ENCODE peak calls at places on chromosome 13, in ten cellular contexts. O, Z, V, Q, N, T, K, R, G and F are unnamed samples. For H3K4me1 and H3K9me3, the result is how much of the 10 kb centered on the place peaks cover.

GRCh38 chr13:42333613-42334328 is 61.8 kb downstream of the AKAP11 start:
- DNase-seq in O (no peak), Z (no peak), V (no peak), Q (no peak), N (peak), T (no peak), K (no peak), R (peak), G (peak), F (peak)

GRCh38 chr13:42946927-42947326 is 45.1 kb downstream of the EPSTI1 start:
- DNase-seq in O (no peak), Z (no peak), V (no peak), Q (no peak), N (no peak), T (no peak), K (no peak), R (no peak), G (no peak), F (no peak)

GRCh38 chr13:95437561-95437960 is 115.0 kb upstream of the CLDN10 start:
- DNase-seq in O (no peak), Z (no peak), V (no peak), Q (no peak), N (no peak), T (no peak), K (no peak), R (peak), G (no peak), F (no peak)

GRCh38 chr13:40666905-40667621 is 622 bp upstream of the FOXO1 start:
- DNase-seq in O (peak), Z (no peak), V (peak), Q (peak), N (peak), T (peak), K (peak), R (peak), G (no peak), F (peak)

GRCh38 chr13:46296920-46297319 is 85.2 kb downstream of the LRRC63 start:
- DNase-seq in O (no peak), Z (no peak), V (no peak), Q (no peak), N (no peak), T (no peak), K (no peak), R (peak), G (no peak), F (no peak)

GRCh38 chr13:99926014-99926731 is 45.4 kb downstream of the ZIC5 start:
- DNase-seq in O (no peak), Z (no peak), V (no peak), Q (no peak), N (no peak), T (peak), K (no peak), R (no peak), G (no peak), F (peak)

GRCh38 chr13:95858286-95859075 is 181.5 kb downstream of the DNAJC3 start:
- DNase-seq in O (no peak), Z (no peak), V (no peak), Q (no peak), N (no peak), T (no peak), K (no peak), R (no peak), G (no peak), F (no peak)

GRCh38 chr13:44487989-44488388 is 88.1 kb downstream of the TSC22D1 start:
- DNase-seq in O (no peak), Z (no peak), V (no peak), Q (no peak), N (no peak), T (no peak), K (no peak), R (no peak), G (no peak), F (no peak)

GRCh38 chr13:21901772-21902708 is 231.2 kb downstream of the FGF9 start:
- DNase-seq in O (no peak), Z (no peak), V (peak), Q (peak), N (no peak), T (peak), K (no peak), R (no peak), G (no peak), F (no peak)

GRCh38 chr13:47005761-47006414 is 109.0 kb upstream of the HTR2A start:
- DNase-seq in O (no peak), Z (no peak), V (no peak), Q (no peak), N (no peak), T (no peak), K (no peak), R (no peak), G (no peak), F (no peak)

GRCh38 chr13:112153846-112154245 is 86.9 kb downstream of the SOX1 start:
- DNase-seq in O (no peak), Z (no peak), V (no peak), Q (no peak), N (no peak), T (no peak), K (peak), R (no peak), G (no peak), F (no peak)

GRCh38 chr13:40664100-40665060 is 2.1 kb downstream of the FOXO1 start:
- DNase-seq in O (peak), Z (peak), V (peak), Q (peak), N (peak), T (peak), K (peak), R (peak), G (peak), F (peak)

GRCh38 chr13:98509271-98510155 is 67.4 kb downstream of the STK24 start:
- DNase-seq in O (no peak), Z (peak), V (peak), Q (peak), N (no peak), T (peak), K (peak), R (peak), G (no peak), F (no peak)

GRCh38 chr13:92994056-92994455 is 232.6 kb upstream of the GPC6 start:
- DNase-seq in O (no peak), Z (no peak), V (no peak), Q (no peak), N (no peak), T (no peak), K (no peak), R (no peak), G (no peak), F (no peak)

GRCh38 chr13:99360696-99361095 is 53.5 kb upstream of the GPR183 start:
- DNase-seq in O (no peak), Z (no peak), V (no peak), Q (peak), N (no peak), T (no peak), K (no peak), R (no peak), G (no peak), F (peak)

GRCh38 chr13:59982631-59983382 is 180.9 kb downstream of the DIAPH3 start:
- DNase-seq in O (no peak), Z (no peak), V (no peak), Q (no peak), N (no peak), T (no peak), K (no peak), R (peak), G (no peak), F (no peak)

GRCh38 chr13:111846396-111847174 is 220.4 kb upstream of the SOX1 start:
- DNase-seq in O (no peak), Z (no peak), V (no peak), Q (no peak), N (no peak), T (no peak), K (no peak), R (no peak), G (no peak), F (no peak)

GRCh38 chr13:77563110-77563509 is 27.6 kb downstream of the SCEL start:
- DNase-seq in O (no peak), Z (no peak), V (no peak), Q (no peak), N (no peak), T (no peak), K (no peak), R (peak), G (no peak), F (no peak)

GRCh38 chr13:45974500-45974899 is 78.0 kb downstream of the ZC3H13 start:
- DNase-seq in O (no peak), Z (no peak), V (no peak), Q (no peak), N (no peak), T (no peak), K (no peak), R (no peak), G (no peak), F (no peak)

GRCh38 chr13:92196566-92197256 is 798.3 kb downstream of the GPC5 start:
- DNase-seq in O (no peak), Z (no peak), V (no peak), Q (no peak), N (no peak), T (no peak), K (no peak), R (peak), G (no peak), F (no peak)

GRCh38 chr13:107883561-107884175 is 331.7 kb downstream of the LIG4 start:
- DNase-seq in O (no peak), Z (no peak), V (no peak), Q (no peak), N (no peak), T (no peak), K (no peak), R (peak), G (no peak), F (no peak)

GRCh38 chr13:44188257-44188656 is 185.4 kb upstream of the SERP2 start:
- DNase-seq in O (no peak), Z (no peak), V (no peak), Q (no peak), N (no peak), T (no peak), K (no peak), R (peak), G (no peak), F (no peak)

GRCh38 chr13:44465318-44465717 is 91.7 kb downstream of the SERP2 start:
- DNase-seq in O (no peak), Z (no peak), V (no peak), Q (no peak), N (no peak), T (no peak), K (no peak), R (no peak), G (no peak), F (no peak)

GRCh38 chr13:108361769-108362168 is 92.3 kb downstream of the TNFSF13B start:
- DNase-seq in O (no peak), Z (no peak), V (no peak), Q (no peak), N (no peak), T (no peak), K (no peak), R (no peak), G (no peak), F (no peak)

GRCh38 chr13:50156140-50156539 is 140.9 kb downstream of the KCNRG start:
- DNase-seq in O (no peak), Z (no peak), V (no peak), Q (no peak), N (no peak), T (no peak), K (no peak), R (peak), G (no peak), F (no peak)

GRCh38 chr13:44416297-44416696 is 42.7 kb downstream of the SERP2 start:
- DNase-seq in O (no peak), Z (no peak), V (no peak), Q (no peak), N (no peak), T (no peak), K (no peak), R (no peak), G (no peak), F (no peak)

GRCh38 chr13:33556828-33557227 is 261.1 kb upstream of the RFC3 start:
- DNase-seq in O (no peak), Z (no peak), V (no peak), Q (no peak), N (no peak), T (no peak), K (no peak), R (no peak), G (no peak), F (no peak)

GRCh38 chr13:99386495-99386894 is 79.3 kb upstream of the GPR183 start:
- DNase-seq in O (no peak), Z (no peak), V (no peak), Q (no peak), N (no peak), T (no peak), K (no peak), R (no peak), G (no peak), F (no peak)

GRCh38 chr13:114112231-114112825 is 20.1 kb downstream of the RASA3 start:
- DNase-seq in O (no peak), Z (no peak), V (no peak), Q (no peak), N (peak), T (peak), K (peak), R (no peak), G (no peak), F (peak)

GRCh38 chr13:61410669-61411297 is 4.9 kb downstream of the PCDH20 start:
- DNase-seq in O (no peak), Z (no peak), V (no peak), Q (no peak), N (peak), T (no peak), K (no peak), R (peak), G (no peak), F (no peak)

GRCh38 chr13:91630916-91631315 is 232.5 kb downstream of the GPC5 start:
- DNase-seq in O (no peak), Z (no peak), V (no peak), Q (no peak), N (peak), T (no peak), K (no peak), R (no peak), G (no peak), F (no peak)

GRCh38 chr13:100826441-100826840 is 151.8 kb upstream of the TMTC4 start:
- DNase-seq in O (no peak), Z (no peak), V (no peak), Q (no peak), N (no peak), T (no peak), K (no peak), R (no peak), G (no peak), F (no peak)

GRCh38 chr13:78040431-78040830 is 121.8 kb upstream of the EDNRB start:
- DNase-seq in O (no peak), Z (no peak), V (no peak), Q (no peak), N (no peak), T (no peak), K (no peak), R (no peak), G (no peak), F (no peak)

GRCh38 chr13:50116430-50116973 is 101.3 kb downstream of the KCNRG start:
- DNase-seq in O (no peak), Z (no peak), V (no peak), Q (no peak), N (no peak), T (no peak), K (no peak), R (no peak), G (no peak), F (no peak)

GRCh38 chr13:52085416-52085815 is 43.5 kb downstream of the NEK5 start:
- DNase-seq in O (no peak), Z (no peak), V (no peak), Q (no peak), N (no peak), T (no peak), K (no peak), R (peak), G (no peak), F (no peak)

GRCh38 chr13:76758738-76759137 is 127.5 kb downstream of the KCTD12 start:
- DNase-seq in O (no peak), Z (no peak), V (no peak), Q (no peak), N (no peak), T (no peak), K (no peak), R (no peak), G (no peak), F (no peak)

GRCh38 chr13:40613192-40613818 is 53.1 kb downstream of the FOXO1 start:
- DNase-seq in O (no peak), Z (peak), V (no peak), Q (no peak), N (no peak), T (peak), K (no peak), R (no peak), G (peak), F (peak)

GRCh38 chr13:97905517-97905916 is 48.0 kb upstream of the IPO5 start:
- DNase-seq in O (no peak), Z (no peak), V (no peak), Q (no peak), N (no peak), T (no peak), K (no peak), R (no peak), G (no peak), F (no peak)

GRCh38 chr13:20254076-20254475 is 22.0 kb upstream of the GJB6 start:
- DNase-seq in O (no peak), Z (no peak), V (no peak), Q (no peak), N (no peak), T (no peak), K (no peak), R (no peak), G (no peak), F (no peak)

GRCh38 chr13:110323172-110323851 is 16.2 kb downstream of the COL4A2 start:
- DNase-seq in O (no peak), Z (no peak), V (no peak), Q (no peak), N (no peak), T (no peak), K (no peak), R (peak), G (no peak), F (no peak)

GRCh38 chr13:110320645-110321044 is 13.6 kb downstream of the COL4A2 start:
- DNase-seq in O (no peak), Z (no peak), V (no peak), Q (no peak), N (no peak), T (no peak), K (no peak), R (no peak), G (no peak), F (no peak)

GRCh38 chr13:110322828-110323171 is 15.7 kb downstream of the COL4A2 start:
- DNase-seq in O (no peak), Z (no peak), V (no peak), Q (no peak), N (no peak), T (no peak), K (no peak), R (no peak), G (no peak), F (no peak)

GRCh38 chr13:110323986-110324749 is 17.1 kb downstream of the COL4A2 start:
- DNase-seq in O (no peak), Z (no peak), V (no peak), Q (no peak), N (no peak), T (no peak), K (no peak), R (no peak), G (no peak), F (no peak)

DNA sequence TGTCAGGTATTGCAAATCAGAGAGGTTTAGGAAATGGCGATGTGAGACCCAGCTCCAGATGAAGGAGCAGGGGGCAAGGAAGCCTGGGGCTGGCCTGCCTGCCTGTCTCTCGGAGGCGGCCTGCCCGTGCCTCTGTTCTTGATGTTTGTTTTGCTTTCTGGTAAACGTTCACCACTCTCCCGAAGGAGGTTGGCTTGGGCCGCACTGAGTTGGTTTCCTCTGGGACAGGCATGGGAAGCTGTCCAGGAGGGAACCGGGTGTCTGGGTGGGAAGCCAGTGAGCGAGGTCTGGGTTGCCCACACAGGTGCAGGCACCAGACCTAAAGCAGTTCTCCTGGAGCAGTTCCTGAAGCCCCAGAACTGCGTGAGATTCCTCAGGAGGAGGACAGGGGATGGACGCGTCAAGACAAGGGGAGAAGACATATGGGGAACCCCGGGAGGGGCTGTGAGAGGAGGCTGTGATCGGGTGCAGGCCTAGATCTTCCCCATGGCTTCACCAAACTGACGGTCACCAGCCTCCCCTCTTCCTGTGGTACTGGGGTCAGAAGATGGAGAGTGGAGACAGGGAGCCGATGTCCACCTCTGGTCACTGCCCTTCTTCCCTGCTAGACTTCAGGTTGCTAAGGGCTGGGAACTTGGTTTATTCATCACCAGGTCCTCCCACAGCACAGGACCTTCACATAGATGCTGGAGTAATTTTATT is 15.2 kb downstream of the COL4A2 start:
- DNase-seq in O (no peak), Z (no peak), V (no peak), Q (no peak), N (no peak), T (no peak), K (no peak), R (no peak), G (no peak), F (no peak)
- H3K4me1 ChIP-seq in O (under half), Z (under half), V (half or more), Q (under half), N (under half), T (under half), K (half or more), R (half or more), G (under half), F (half or more)

GRCh38 chr13:48069573-48069972 is 25.3 kb downstream of the MED4 start:
- DNase-seq in O (no peak), Z (no peak), V (no peak), Q (no peak), N (no peak), T (no peak), K (no peak), R (no peak), G (no peak), F (no peak)
- H3K9me3 ChIP-seq in O (under half), Z (under half), V (half or more), Q (under half), N (under half), T (under half), K (under half), R (half or more), G (under half), F (under half)

DNA sequence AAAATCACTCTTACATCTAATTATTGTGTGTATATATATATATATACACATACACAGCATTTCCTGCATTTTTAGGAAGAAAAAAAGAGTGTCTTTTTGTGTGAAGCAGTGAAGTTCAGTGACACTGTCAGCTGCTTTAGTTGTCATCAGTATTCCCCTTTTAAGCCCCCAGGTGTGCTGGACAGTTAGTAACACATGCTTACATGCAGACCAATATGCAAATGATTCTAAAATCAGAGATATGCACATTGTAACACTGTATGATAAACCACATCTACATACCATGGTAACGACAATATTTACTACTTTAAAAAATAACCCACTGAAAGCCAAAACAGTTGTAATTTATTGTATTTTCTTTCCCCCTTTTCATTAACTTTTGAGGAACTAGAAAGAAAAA is 16.9 kb downstream of the LHFPL6 start:
- DNase-seq in O (no peak), Z (no peak), V (no peak), Q (no peak), N (no peak), T (no peak), K (no peak), R (no peak), G (no peak), F (no peak)
- H3K4me1 ChIP-seq in O (under half), Z (under half), V (half or more), Q (under half), N (under half), T (under half), K (under half), R (under half), G (under half), F (under half)

GRCh38 chr13:80684525-80685017 is 343.6 kb upstream of the SPRY2 start:
- DNase-seq in O (no peak), Z (no peak), V (no peak), Q (no peak), N (no peak), T (no peak), K (no peak), R (no peak), G (no peak), F (no peak)

GRCh38 chr13:80690208-80690607 is 349.3 kb upstream of the SPRY2 start:
- DNase-seq in O (no peak), Z (no peak), V (no peak), Q (no peak), N (no peak), T (no peak), K (no peak), R (no peak), G (no peak), F (no peak)

GRCh38 chr13:80680786-80681366 is 339.9 kb upstream of the SPRY2 start:
- DNase-seq in O (no peak), Z (no peak), V (no peak), Q (no peak), N (no peak), T (no peak), K (no peak), R (no peak), G (no peak), F (no peak)

DNA sequence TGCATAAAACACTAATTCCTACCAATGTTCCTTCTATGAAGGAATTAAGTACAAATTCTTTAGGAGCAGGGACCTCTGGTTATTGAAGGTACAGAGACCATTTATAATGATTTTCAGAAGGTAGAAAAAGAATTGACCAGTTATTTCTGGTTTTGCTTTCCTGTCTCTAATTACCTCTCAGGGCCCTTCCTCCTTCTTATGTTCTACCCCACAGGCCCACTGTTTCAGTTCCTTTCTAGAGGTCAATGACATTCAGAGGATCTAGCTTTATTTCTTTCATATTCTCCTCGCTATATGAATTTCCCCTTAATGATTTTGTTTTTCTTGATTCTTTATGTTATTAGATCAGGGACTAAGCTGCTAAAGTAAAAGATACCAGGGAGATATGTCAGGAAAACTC is 345.0 kb upstream of the SPRY2 start:
- DNase-seq in O (no peak), Z (no peak), V (no peak), Q (no peak), N (no peak), T (no peak), K (no peak), R (no peak), G (no peak), F (no peak)
- H3K9me3 ChIP-seq in O (under half), Z (under half), V (under half), Q (under half), N (under half), T (under half), K (under half), R (under half), G (under half), F (under half)